ENCODE peak calls at places on chromosome 20, in nine cellular contexts. P is left ventricle myocardium inferior; Y is trophoblast cell; R is T-helper 9 cell; Q is stimulated activated CD4-positive, alpha-beta T cell treated with anti-CD3 and anti-CD28 coated beads, Interleukin-15, amount 100 ng/mL, for 24 hours; N is activated T-helper 1 cell treated with anti-CD3 and anti-CD28 coated beads, Interleukin-12 subunit alpha, Interleukin-12 subunit beta, Interleukin-2, Interleukin-4 antibody, amounts not matched to agents 30 ng/mL and 10 ng/mL and 1 ng/mL, durations not matched to agents 14 hours and 24 hours and 36 hours; E is EL; M is globus pallidus; F is NCI-H1092. I is an unnamed sample.

GRCh38 chr20:48814633-48815032 is 13.2 kb downstream of the PREX1 start:
- DNase-seq in Q (no peak), F (no peak), Y (no peak), N (no peak), P (no peak), E (no peak), M (no peak), R (no peak), I (no peak)

GRCh38 chr20:43699941-43700565 is 26.7 kb downstream of the GTSF1L start:
- DNase-seq in M (no peak), N (no peak), R (no peak), F (no peak), E (no peak), Q (no peak), Y (no peak), P (no peak), I (no peak)

GRCh38 chr20:43853918-43854317 is 60.7 kb upstream of the TOX2 start:
- DNase-seq in P (no peak), R (no peak), Q (no peak), E (no peak), F (no peak), N (no peak), Y (no peak), M (no peak), I (no peak)

GRCh38 chr20:25461766-25462165 is 54.3 kb downstream of the GINS1 start:
- DNase-seq in Q (no peak), F (no peak), E (no peak), P (no peak), Y (no peak), M (no peak), R (no peak), N (no peak), I (no peak)

GRCh38 chr20:38143646-38144554 is 21.2 kb downstream of the TGM2 start:
- DNase-seq in E (peak), Q (no peak), R (no peak), M (no peak), Y (peak), N (no peak), P (no peak), F (no peak), I (no peak)

GRCh38 chr20:44016525-44016924 is 101.9 kb downstream of the TOX2 start:
- DNase-seq in R (no peak), Q (no peak), M (no peak), N (no peak), P (no peak), Y (no peak), F (no peak), E (no peak), I (no peak)

GRCh38 chr20:32761831-32762753 is at the start of gene DNMT3B:
- DNase-seq in P (peak), Q (peak), Y (peak), E (peak), N (peak), R (peak), M (peak), F (peak), I (peak)

GRCh38 chr20:47018381-47018780 is 123.7 kb downstream of the EYA2 start:
- DNase-seq in M (no peak), P (no peak), R (no peak), Y (no peak), E (no peak), Q (no peak), F (no peak), N (no peak), I (no peak)